ENCODE peak calls at places on chromosomes 2 and 18, in six cellular contexts. One of them, this sample, is unnamed.

GRCh38 chr2:219286436-219287115 is 7.4 kb downstream of the DNAJB2 start:
- DNase-seq in DND-41: no peak
- DNase-seq in HFF-Myc: no peak
- DNase-seq in GM10248: no peak
- DNase-seq in suprapubic skin: peak; percentile 76
- DNase-seq in GM12864: no peak
- DNase-seq in this sample: no peak

GRCh38 chr2:178208817-178209216 is 14.5 kb downstream of the OSBPL6 start:
- DNase-seq in suprapubic skin: no peak
- DNase-seq in GM12864: no peak
- DNase-seq in GM10248: no peak
- DNase-seq in HFF-Myc: no peak
- DNase-seq in DND-41: no peak
- DNase-seq in this sample: no peak

GRCh38 chr18:53937037-53937436 is 287.4 kb downstream of the MBD2 start:
- DNase-seq in HFF-Myc: no peak
- DNase-seq in GM12864: no peak
- DNase-seq in suprapubic skin: no peak
- DNase-seq in DND-41: no peak
- DNase-seq in GM10248: no peak
- DNase-seq in this sample: no peak

GRCh38 chr2:31151501-31151900 is 13.3 kb upstream of the GALNT14 start:
- DNase-seq in suprapubic skin: no peak
- DNase-seq in GM12864: no peak
- DNase-seq in GM10248: no peak
- DNase-seq in HFF-Myc: no peak
- DNase-seq in DND-41: no peak
- DNase-seq in this sample: no peak

GRCh38 chr2:207505728-207506127 is 24.0 kb upstream of the CREB1 start:
- DNase-seq in suprapubic skin: no peak
- DNase-seq in HFF-Myc: peak; percentile 66
- DNase-seq in GM12864: no peak
- DNase-seq in GM10248: no peak
- DNase-seq in DND-41: no peak
- DNase-seq in this sample: peak; percentile 72

GRCh38 chr2:160157861-160158813 is 41.9 kb downstream of the ITGB6 start:
- DNase-seq in GM10248: no peak
- DNase-seq in suprapubic skin: no peak
- DNase-seq in HFF-Myc: no peak
- DNase-seq in GM12864: no peak
- DNase-seq in DND-41: no peak
- DNase-seq in this sample: no peak

GRCh38 chr2:172864182-172864581 is 128.5 kb downstream of the RAPGEF4 start:
- DNase-seq in suprapubic skin: no peak
- DNase-seq in GM10248: peak; percentile 52
- DNase-seq in HFF-Myc: no peak
- DNase-seq in GM12864: peak; percentile 16
- DNase-seq in DND-41: peak; percentile 59
- DNase-seq in this sample: no peak

GRCh38 chr2:113240915-113241911 is 37.5 kb downstream of the PAX8 start:
- DNase-seq in DND-41: no peak
- DNase-seq in GM10248: no peak
- DNase-seq in HFF-Myc: peak; percentile 94
- DNase-seq in suprapubic skin: peak; percentile 91
- DNase-seq in GM12864: no peak
- DNase-seq in this sample: peak; percentile 100

GRCh38 chr2:66574701-66575624 is 140.0 kb downstream of the MEIS1 start:
- DNase-seq in HFF-Myc: peak; percentile 59
- DNase-seq in GM12864: no peak
- DNase-seq in suprapubic skin: peak; percentile 80
- DNase-seq in DND-41: no peak
- DNase-seq in GM10248: peak; percentile 29
- DNase-seq in this sample: peak; percentile 50

GRCh38 chr2:238926761-238927611 is 79.1 kb downstream of the TWIST2 start:
- DNase-seq in HFF-Myc: no peak
- DNase-seq in GM12864: no peak
- DNase-seq in suprapubic skin: peak; percentile 57
- DNase-seq in GM10248: no peak
- DNase-seq in DND-41: no peak
- DNase-seq in this sample: no peak

GRCh38 chr2:48250474-48250844 is 279.5 kb upstream of the STON1 start:
- DNase-seq in suprapubic skin: no peak
- DNase-seq in GM12864: no peak
- DNase-seq in GM10248: no peak
- DNase-seq in DND-41: no peak
- DNase-seq in HFF-Myc: no peak
- DNase-seq in this sample: no peak

GRCh38 chr2:121721926-121722325 is 14.7 kb downstream of the NIFK start:
- DNase-seq in HFF-Myc: peak; percentile 62
- DNase-seq in GM10248: no peak
- DNase-seq in GM12864: no peak
- DNase-seq in DND-41: no peak
- DNase-seq in suprapubic skin: no peak
- DNase-seq in this sample: no peak

GRCh38 chr2:59389240-59389639 is 1148.1 kb upstream of the FANCL start:
- DNase-seq in DND-41: no peak
- DNase-seq in GM10248: no peak
- DNase-seq in GM12864: no peak
- DNase-seq in HFF-Myc: no peak
- DNase-seq in suprapubic skin: no peak
- DNase-seq in this sample: peak; percentile 75

GRCh38 chr18:79951545-79952456 is at the start of gene SLC66A2:
- DNase-seq in DND-41: peak; percentile 92
- DNase-seq in GM10248: peak; percentile 95
- DNase-seq in suprapubic skin: peak; percentile 94
- DNase-seq in HFF-Myc: peak; percentile 36
- DNase-seq in GM12864: no peak
- DNase-seq in this sample: peak; percentile 26

GRCh38 chr2:230552181-230552580 is 136.2 kb downstream of the SP100 start:
- DNase-seq in GM10248: no peak
- DNase-seq in HFF-Myc: no peak
- DNase-seq in suprapubic skin: no peak
- DNase-seq in GM12864: no peak
- DNase-seq in DND-41: no peak
- DNase-seq in this sample: peak; percentile 2

GRCh38 chr2:119827866-119828507 is 68.3 kb downstream of the PTPN4 start:
- DNase-seq in GM12864: no peak
- DNase-seq in DND-41: no peak
- DNase-seq in GM10248: no peak
- DNase-seq in HFF-Myc: peak; percentile 4
- DNase-seq in suprapubic skin: no peak
- DNase-seq in this sample: no peak

GRCh38 chr18:35127201-35127600 is 86.0 kb downstream of the MAPRE2 start:
- DNase-seq in HFF-Myc: no peak
- DNase-seq in GM12864: no peak
- DNase-seq in suprapubic skin: no peak
- DNase-seq in GM10248: no peak
- DNase-seq in DND-41: no peak
- DNase-seq in this sample: no peak
- TF ChIP-seq CTCF in HFF-Myc: peak; percentile 26
- TF ChIP-seq CTCF in GM12864: peak; percentile 27
- TF ChIP-seq CTCF in suprapubic skin: no peak
- TF ChIP-seq CTCF in GM10248: no peak
- TF ChIP-seq CTCF in DND-41: peak; percentile 13
- TF ChIP-seq CTCF in this sample: peak; percentile 3

GRCh38 chr2:37117566-37117965 is 33.2 kb downstream of the GPATCH11 start:
- DNase-seq in GM12864: no peak
- DNase-seq in HFF-Myc: no peak
- DNase-seq in DND-41: no peak
- DNase-seq in GM10248: no peak
- DNase-seq in suprapubic skin: no peak
- DNase-seq in this sample: no peak

DNA sequence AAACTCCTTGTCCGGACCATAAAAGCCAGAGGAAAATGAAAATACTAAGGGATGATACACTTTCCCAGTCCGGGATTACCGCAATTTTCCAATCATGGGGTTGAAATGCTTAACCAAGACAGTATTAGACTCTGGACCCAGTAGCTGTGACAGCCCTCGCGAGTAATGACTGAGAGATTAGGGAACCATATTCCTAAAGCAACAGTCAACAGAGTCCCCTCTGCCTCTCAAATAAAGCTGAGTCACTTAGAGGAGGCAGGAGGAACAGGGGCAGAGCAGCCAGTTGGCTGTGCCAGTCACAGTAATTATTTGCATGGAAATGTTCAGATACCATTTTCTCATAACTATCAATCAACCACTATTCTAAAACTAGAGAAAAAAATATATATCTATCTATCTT is 34.9 kb downstream of the GPATCH11 start:
- DNase-seq in DND-41: no peak
- DNase-seq in GM12864: no peak
- DNase-seq in GM10248: no peak
- DNase-seq in HFF-Myc: no peak
- DNase-seq in suprapubic skin: no peak
- DNase-seq in this sample: no peak
- TF ChIP-seq CTCF in DND-41: no peak
- TF ChIP-seq CTCF in GM12864: no peak
- TF ChIP-seq CTCF in GM10248: no peak
- TF ChIP-seq CTCF in HFF-Myc: no peak
- TF ChIP-seq CTCF in suprapubic skin: no peak
- TF ChIP-seq CTCF in this sample: no peak

GRCh38 chr2:170942615-170943014 is 13.6 kb downstream of the GORASP2 start:
- DNase-seq in GM12864: no peak
- DNase-seq in suprapubic skin: no peak
- DNase-seq in HFF-Myc: no peak
- DNase-seq in GM10248: no peak
- DNase-seq in DND-41: no peak
- DNase-seq in this sample: no peak

GRCh38 chr2:170944545-170944944 is 15.5 kb downstream of the GORASP2 start:
- DNase-seq in GM10248: no peak
- DNase-seq in GM12864: no peak
- DNase-seq in DND-41: no peak
- DNase-seq in HFF-Myc: no peak
- DNase-seq in suprapubic skin: no peak
- DNase-seq in this sample: no peak

GRCh38 chr2:170943596-170943995 is 14.5 kb downstream of the GORASP2 start:
- DNase-seq in suprapubic skin: no peak
- DNase-seq in HFF-Myc: no peak
- DNase-seq in DND-41: no peak
- DNase-seq in GM10248: no peak
- DNase-seq in GM12864: no peak
- DNase-seq in this sample: no peak

GRCh38 chr2:170940066-170940465 is 11.0 kb downstream of the GORASP2 start:
- DNase-seq in HFF-Myc: no peak
- DNase-seq in GM12864: no peak
- DNase-seq in suprapubic skin: no peak
- DNase-seq in DND-41: no peak
- DNase-seq in GM10248: no peak
- DNase-seq in this sample: no peak

GRCh38 chr2:170943041-170943440 is 14.0 kb downstream of the GORASP2 start:
- DNase-seq in DND-41: no peak
- DNase-seq in HFF-Myc: no peak
- DNase-seq in GM12864: no peak
- DNase-seq in suprapubic skin: no peak
- DNase-seq in GM10248: no peak
- DNase-seq in this sample: no peak
- TF ChIP-seq CTCF in DND-41: no peak
- TF ChIP-seq CTCF in HFF-Myc: no peak
- TF ChIP-seq CTCF in GM12864: no peak
- TF ChIP-seq CTCF in suprapubic skin: no peak
- TF ChIP-seq CTCF in GM10248: no peak
- TF ChIP-seq CTCF in this sample: no peak

DNA sequence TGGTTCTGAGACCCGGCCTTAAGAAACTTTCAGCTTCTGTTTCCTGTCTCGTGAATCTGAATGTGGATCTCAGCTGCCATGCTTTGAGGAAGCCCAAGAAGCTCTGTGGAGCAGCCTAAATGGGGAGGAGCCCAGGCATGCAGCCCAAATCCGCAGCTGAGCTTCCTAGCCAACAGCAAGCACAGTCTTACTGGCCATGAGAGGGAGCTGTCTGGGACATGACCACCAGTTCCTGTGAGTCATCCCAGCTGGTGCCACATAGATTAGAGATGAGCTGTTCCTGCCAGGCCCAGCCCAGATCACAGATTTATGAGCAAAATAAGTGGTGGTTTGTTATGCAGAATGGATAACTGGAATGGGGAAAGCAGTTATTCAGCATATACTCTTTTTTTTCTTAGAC is 224.4 kb upstream of the APCDD1 start:
- DNase-seq in DND-41: peak; percentile 11
- DNase-seq in HFF-Myc: peak; percentile 85
- DNase-seq in suprapubic skin: no peak
- DNase-seq in GM12864: no peak
- DNase-seq in GM10248: no peak
- DNase-seq in this sample: peak; percentile 48
- TF ChIP-seq CTCF in DND-41: peak; percentile 25
- TF ChIP-seq CTCF in HFF-Myc: peak; percentile 52
- TF ChIP-seq CTCF in suprapubic skin: no peak
- TF ChIP-seq CTCF in GM12864: no peak
- TF ChIP-seq CTCF in GM10248: no peak
- TF ChIP-seq CTCF in this sample: peak; percentile 2

GRCh38 chr2:233416706-233417105 is 62.4 kb downstream of the DGKD start:
- DNase-seq in HFF-Myc: no peak
- DNase-seq in GM10248: no peak
- DNase-seq in DND-41: no peak
- DNase-seq in GM12864: no peak
- DNase-seq in suprapubic skin: no peak
- DNase-seq in this sample: no peak

GRCh38 chr2:233417282-233417681 is 63.0 kb downstream of the DGKD start:
- DNase-seq in GM10248: no peak
- DNase-seq in suprapubic skin: no peak
- DNase-seq in DND-41: no peak
- DNase-seq in HFF-Myc: no peak
- DNase-seq in GM12864: no peak
- DNase-seq in this sample: no peak

GRCh38 chr2:233414777-233415570 is 60.7 kb downstream of the DGKD start:
- DNase-seq in HFF-Myc: no peak
- DNase-seq in GM10248: no peak
- DNase-seq in GM12864: no peak
- DNase-seq in DND-41: no peak
- DNase-seq in suprapubic skin: no peak
- DNase-seq in this sample: peak; percentile 48

GRCh38 chr2:233414273-233414654 is 60.0 kb downstream of the DGKD start:
- DNase-seq in GM10248: no peak
- DNase-seq in HFF-Myc: no peak
- DNase-seq in DND-41: no peak
- DNase-seq in suprapubic skin: no peak
- DNase-seq in GM12864: no peak
- DNase-seq in this sample: no peak

DNA sequence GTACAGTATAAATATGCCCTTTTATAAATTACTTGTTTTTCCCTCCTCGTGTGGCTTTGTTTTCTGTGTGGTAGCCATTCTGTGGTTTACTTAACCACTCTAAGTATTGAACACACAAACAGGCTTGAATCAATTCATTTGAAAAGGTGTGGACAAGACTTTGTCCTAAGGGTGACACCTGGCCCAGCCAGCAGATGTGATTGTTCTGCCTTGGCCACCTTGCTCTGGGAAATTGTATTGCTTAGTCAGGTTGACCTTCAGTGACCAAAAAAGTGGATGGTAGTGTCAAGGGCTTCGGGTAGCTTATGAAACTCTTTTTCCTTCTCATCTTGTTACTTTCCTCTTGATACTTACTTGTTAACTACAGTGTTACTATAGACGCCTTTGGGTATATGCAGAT is 61.9 kb downstream of the DGKD start:
- DNase-seq in HFF-Myc: no peak
- DNase-seq in DND-41: no peak
- DNase-seq in GM10248: no peak
- DNase-seq in suprapubic skin: no peak
- DNase-seq in GM12864: no peak
- DNase-seq in this sample: no peak
- TF ChIP-seq CTCF in HFF-Myc: no peak
- TF ChIP-seq CTCF in DND-41: no peak
- TF ChIP-seq CTCF in GM10248: no peak
- TF ChIP-seq CTCF in suprapubic skin: no peak
- TF ChIP-seq CTCF in GM12864: no peak
- TF ChIP-seq CTCF in this sample: no peak